ENCODE peak calls at places on chromosome 22, in four cellular contexts. W, M, G and Q are unnamed samples.

GRCh38 chr22:23529166-23530103 is 50.7 kb downstream of the IGLL1 start:
- DNase-seq in W (no peak), M (no peak), G (no peak), Q (no peak)

GRCh38 chr22:49204599-49205214 is 623.0 kb downstream of the BRD1 start:
- DNase-seq in W (no peak), M (no peak), G (no peak), Q (no peak)

GRCh38 chr22:24091551-24092420 is 80.7 kb downstream of the CABIN1 start:
- DNase-seq in W (no peak), M (no peak), G (no peak), Q (no peak)

GRCh38 chr22:47750086-47750485 is 987.6 kb downstream of the TBC1D22A start:
- DNase-seq in W (no peak), M (no peak), G (no peak), Q (no peak)

GRCh38 chr22:32518351-32518750 is 43.7 kb downstream of the FBXO7 start:
- DNase-seq in W (no peak), M (no peak), G (no peak), Q (no peak)

GRCh38 chr22:25942989-25943411 is 201.0 kb downstream of the MYO18B start:
- DNase-seq in W (no peak), M (no peak), G (peak; percentile 74), Q (no peak)

GRCh38 chr22:45007946-45008852 is 1.6 kb downstream of the PHF21B start:
- DNase-seq in W (no peak), M (no peak), G (no peak), Q (no peak)

GRCh38 chr22:21759631-21760030 is 24.0 kb upstream of the YPEL1 start:
- DNase-seq in W (no peak), M (no peak), G (no peak), Q (no peak)

GRCh38 chr22:35384567-35384966 is 3.7 kb downstream of the HMOX1 start:
- DNase-seq in W (no peak), M (no peak), G (no peak), Q (no peak)